ENCODE peak calls at places on chromosomes 11 and 22, in five cellular contexts. One of them, this sample, is unnamed.

GRCh38 chr11:46555269-46556054 is 38.4 kb downstream of the AMBRA1 start:
- DNase-seq in fibroblast of the conjunctiva: no peak
- DNase-seq in ecto neural progenitor cell: no peak
- DNase-seq in HTR-8/SVneo: no peak
- DNase-seq in AG08396: no peak
- DNase-seq in this sample: no peak

GRCh38 chr22:36979016-36979415 is 40.2 kb downstream of the TST start:
- DNase-seq in fibroblast of the conjunctiva: no peak
- DNase-seq in ecto neural progenitor cell: no peak
- DNase-seq in HTR-8/SVneo: no peak
- DNase-seq in AG08396: no peak
- DNase-seq in this sample: no peak

GRCh38 chr11:126871792-126872191 is 128.8 kb downstream of the KIRREL3 start:
- DNase-seq in fibroblast of the conjunctiva: no peak
- DNase-seq in ecto neural progenitor cell: no peak
- DNase-seq in HTR-8/SVneo: no peak
- DNase-seq in AG08396: no peak
- DNase-seq in this sample: peak

GRCh38 chr22:47940211-47940610 is 1177.8 kb downstream of the TBC1D22A start:
- DNase-seq in fibroblast of the conjunctiva: no peak
- DNase-seq in ecto neural progenitor cell: no peak
- DNase-seq in HTR-8/SVneo: no peak
- DNase-seq in AG08396: no peak
- DNase-seq in this sample: no peak

GRCh38 chr11:70359806-70360205 is 38.5 kb upstream of the CTTN start:
- DNase-seq in fibroblast of the conjunctiva: no peak
- DNase-seq in ecto neural progenitor cell: no peak
- DNase-seq in HTR-8/SVneo: no peak
- DNase-seq in AG08396: no peak
- DNase-seq in this sample: no peak

GRCh38 chr11:65553301-65554001 is 4.7 kb downstream of the LTBP3 start:
- DNase-seq in fibroblast of the conjunctiva: no peak
- DNase-seq in ecto neural progenitor cell: peak
- DNase-seq in HTR-8/SVneo: no peak
- DNase-seq in AG08396: no peak
- DNase-seq in this sample: peak

GRCh38 chr11:62806611-62807121 is 1.4 kb upstream of the NXF1 start:
- DNase-seq in fibroblast of the conjunctiva: no peak
- DNase-seq in ecto neural progenitor cell: no peak
- DNase-seq in HTR-8/SVneo: no peak
- DNase-seq in AG08396: peak
- DNase-seq in this sample: no peak

GRCh38 chr11:61008971-61009370 is 37.5 kb downstream of the CD6 start:
- DNase-seq in fibroblast of the conjunctiva: no peak
- DNase-seq in ecto neural progenitor cell: no peak
- DNase-seq in HTR-8/SVneo: no peak
- DNase-seq in AG08396: no peak
- DNase-seq in this sample: no peak

GRCh38 chr22:50473855-50474671 is 772 bp downstream of the SBF1 start:
- DNase-seq in fibroblast of the conjunctiva: no peak
- DNase-seq in ecto neural progenitor cell: no peak
- DNase-seq in HTR-8/SVneo: no peak
- DNase-seq in AG08396: peak
- DNase-seq in this sample: no peak

GRCh38 chr11:37100008-37100407 is 502.0 kb upstream of the RAG2 start:
- DNase-seq in fibroblast of the conjunctiva: no peak
- DNase-seq in ecto neural progenitor cell: no peak
- DNase-seq in HTR-8/SVneo: no peak
- DNase-seq in AG08396: no peak
- DNase-seq in this sample: no peak

GRCh38 chr11:44006882-44007495 is 40.8 kb upstream of the ACCSL start:
- DNase-seq in fibroblast of the conjunctiva: no peak
- DNase-seq in ecto neural progenitor cell: peak
- DNase-seq in HTR-8/SVneo: no peak
- DNase-seq in AG08396: no peak
- DNase-seq in this sample: no peak

This sample was measured in Caki2.